ENCODE peak calls at places on chromosomes 6 and 20, in five cellular contexts. Y, E, K, Z and S are unnamed samples.

GRCh38 chr6:41428995-41429417 is 93.6 kb downstream of the NCR2 start:
- DNase-seq in K (no peak), Y (no peak), E (no peak), Z (no peak), S (peak)

GRCh38 chr20:35600176-35600995 is 15.2 kb upstream of the SPAG4 start:
- DNase-seq in Y (no peak), Z (no peak), K (no peak), E (no peak), S (no peak)

GRCh38 chr6:152271681-152272464 is 365.3 kb downstream of the SYNE1 start:
- DNase-seq in Y (peak), K (no peak), E (no peak), Z (no peak), S (no peak)

GRCh38 chr20:62651285-62652021 is 9.2 kb downstream of the SLCO4A1 start:
- DNase-seq in K (no peak), Z (peak), E (peak), Y (peak), S (peak)

GRCh38 chr6:140985679-140986275 is 1146.9 kb upstream of the GJE1 start:
- DNase-seq in Y (no peak), K (no peak), Z (no peak), E (no peak), S (no peak)

GRCh38 chr6:5905431-5906339 is 101.0 kb downstream of the NRN1 start:
- DNase-seq in K (no peak), Y (no peak), E (no peak), Z (no peak), S (no peak)

GRCh38 chr6:2940851-2941250 is 30.5 kb downstream of the SERPINB6 start:
- DNase-seq in E (no peak), K (no peak), Z (no peak), Y (no peak), S (no peak)

GRCh38 chr6:87088076-87088475 is 6.8 kb downstream of the CGA start:
- DNase-seq in K (no peak), E (no peak), Z (no peak), Y (no peak), S (no peak)

GRCh38 chr20:21981607-21982344 is 276.3 kb downstream of the PAX1 start:
- DNase-seq in E (no peak), Z (no peak), Y (no peak), K (peak), S (no peak)

GRCh38 chr20:2914160-2914559 is 40.9 kb downstream of the PTPRA start:
- DNase-seq in E (no peak), K (peak), Y (no peak), Z (peak), S (peak)

GRCh38 chr20:63092660-63093215 is 86.0 kb upstream of the BHLHE23 start:
- DNase-seq in Y (no peak), Z (no peak), K (no peak), E (no peak), S (no peak)

GRCh38 chr6:96963809-96964208 is 39.3 kb downstream of the KLHL32 start:
- DNase-seq in E (no peak), Z (peak), Y (no peak), K (no peak), S (no peak)

GRCh38 chr6:134287863-134288537 is 29.9 kb downstream of the SGK1 start:
- DNase-seq in Z (no peak), Y (peak), K (no peak), E (no peak), S (peak)

GRCh38 chr6:150026976-150027805 is 1.9 kb upstream of the RAET1L start:
- DNase-seq in E (no peak), Z (no peak), Y (no peak), K (no peak), S (no peak)

GRCh38 chr20:31988430-31989015 is 20.6 kb downstream of the XKR7 start:
- DNase-seq in E (no peak), Y (no peak), K (no peak), Z (no peak), S (no peak)

GRCh38 chr20:31989030-31989645 is 21.1 kb upstream of the CCM2L start:
- DNase-seq in Z (no peak), Y (no peak), E (no peak), K (no peak), S (no peak)

GRCh38 chr20:31981784-31982183 is 13.8 kb downstream of the XKR7 start:
- DNase-seq in E (no peak), Y (no peak), K (no peak), Z (no peak), S (no peak)

GRCh38 chr20:31987744-31988143 is 19.8 kb downstream of the XKR7 start:
- DNase-seq in K (peak), Z (no peak), E (no peak), Y (no peak), S (no peak)

GRCh38 chr20:31985152-31985551 is 17.2 kb downstream of the XKR7 start:
- DNase-seq in E (no peak), Y (no peak), K (no peak), Z (no peak), S (no peak)
- TF ChIP-seq REST in E (no peak), Y (no peak), K (no peak), Z (no peak), S (no peak)

GRCh38 chr6:14477559-14477958 is 360.0 kb downstream of the CD83 start:
- DNase-seq in E (no peak), Y (no peak), K (no peak), Z (peak), S (no peak)

GRCh38 chr6:14476793-14477531 is 359.4 kb downstream of the CD83 start:
- DNase-seq in E (no peak), Y (no peak), Z (peak), K (no peak), S (no peak)

GRCh38 chr6:14475306-14475705 is 357.7 kb downstream of the CD83 start:
- DNase-seq in K (no peak), E (no peak), Y (no peak), Z (no peak), S (no peak)

GRCh38 chr6:14474816-14475215 is 357.2 kb downstream of the CD83 start:
- DNase-seq in K (no peak), E (no peak), Y (no peak), Z (peak), S (no peak)

DNA sequence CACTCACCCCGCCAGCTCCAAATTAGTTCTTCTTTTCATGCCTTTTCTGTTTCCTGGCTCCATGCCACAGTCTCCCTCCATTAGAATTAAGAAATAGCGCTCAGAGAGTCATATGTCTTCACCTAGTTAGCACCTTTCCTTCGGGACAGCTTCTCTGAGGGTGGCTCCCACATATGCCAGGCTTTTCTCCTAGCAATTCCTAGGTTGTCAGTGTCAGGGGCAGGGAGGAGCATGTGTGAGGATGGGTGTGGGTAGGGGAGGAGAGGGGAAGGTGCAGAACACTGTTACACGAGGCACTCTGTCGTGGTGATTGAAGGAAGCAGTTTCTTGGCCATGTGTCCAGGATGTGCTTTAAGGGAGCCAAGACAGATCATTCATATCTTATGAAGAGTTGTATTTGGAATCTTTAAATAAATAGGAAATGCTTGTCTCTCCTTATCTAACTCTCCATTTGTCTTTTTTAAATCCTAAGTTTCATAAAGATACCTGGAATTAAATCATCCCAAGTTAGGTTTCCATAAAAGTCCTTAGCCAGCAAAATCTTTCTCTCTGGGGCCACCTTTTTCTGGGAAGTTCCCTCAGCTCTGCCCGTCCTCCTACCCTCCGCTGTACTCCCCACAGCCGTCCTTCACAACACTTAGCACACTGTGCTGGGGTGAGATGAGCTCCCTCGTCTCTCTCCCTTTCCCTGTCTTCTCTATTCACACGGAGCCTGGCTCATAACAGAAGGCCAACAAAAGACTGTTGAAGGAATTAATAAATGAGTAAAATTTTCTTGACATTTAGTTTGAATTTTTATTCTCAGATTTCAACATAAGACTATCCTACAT is 361.0 kb downstream of the CD83 start:
- DNase-seq in Z (no peak), K (no peak), E (no peak), Y (no peak), S (no peak)
- H3K27ac ChIP-seq in Z (no peak), K (no peak), E (no peak), Y (no peak), S (no peak)

GRCh38 chr6:21953831-21954801 is 342.7 kb downstream of the PRL start:
- DNase-seq in K (peak), E (peak), Y (no peak), Z (peak), S (no peak)
- TF ChIP-seq GABPA in K (no peak), E (no peak), Y (no peak), Z (no peak), S (no peak)

DNA sequence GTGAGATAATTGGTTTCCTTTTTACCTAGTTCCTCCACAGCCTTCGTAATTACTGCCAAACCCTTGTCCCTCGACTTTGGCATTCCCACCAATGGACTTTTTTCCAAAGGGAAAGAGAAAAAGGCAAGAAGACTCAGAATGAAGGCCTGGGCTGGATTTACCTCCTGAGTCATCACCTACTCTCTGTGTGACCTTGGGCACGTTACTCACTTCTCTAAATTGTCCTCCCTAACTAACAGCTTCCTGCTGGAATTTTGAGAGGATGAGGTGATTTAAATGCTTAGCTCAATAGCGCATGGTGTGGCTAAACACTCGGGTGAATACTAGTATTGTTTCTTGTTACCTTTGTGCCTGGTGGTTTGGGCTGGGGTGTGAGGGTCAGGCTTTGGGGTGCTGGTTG is 146.6 kb downstream of the DHX35 start:
- DNase-seq in K (peak), Y (no peak), Z (no peak), E (no peak), S (no peak)
- TF ChIP-seq REST in K (no peak), Y (no peak), Z (no peak), E (no peak), S (no peak)

DNA sequence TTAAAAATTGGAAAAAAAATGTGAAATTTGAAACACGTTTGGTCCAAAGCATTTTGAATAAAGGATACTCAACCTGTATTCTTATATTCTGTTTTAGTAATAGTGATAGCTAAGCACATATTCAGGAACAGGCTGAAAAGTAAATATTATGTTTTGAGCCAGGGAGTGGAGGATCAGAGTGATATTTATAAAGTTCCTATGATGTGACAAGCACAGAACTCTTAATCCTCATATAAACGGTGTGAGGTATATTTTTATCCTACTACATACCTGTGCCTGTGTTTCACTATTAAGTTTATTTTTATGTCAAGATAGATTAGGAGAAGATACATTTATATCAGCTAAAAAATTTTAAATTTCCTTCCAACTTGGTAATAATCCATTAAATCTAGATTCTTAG is 225.5 kb downstream of the EPHA7 start:
- DNase-seq in E (no peak), Y (no peak), Z (no peak), K (no peak), S (no peak)
- H3K27ac ChIP-seq in E (no peak), Y (no peak), Z (no peak), K (no peak), S (no peak)

GRCh38 chr20:49505518-49505917 is 23.1 kb upstream of the KCNB1 start:
- DNase-seq in K (no peak), Z (no peak), Y (no peak), E (peak), S (no peak)
- TF ChIP-seq GABPA in K (no peak), Z (no peak), Y (no peak), E (no peak), S (no peak)

GRCh38 chr6:132818404-132819359 is 4.3 kb downstream of the RPS12 start:
- DNase-seq in K (peak), Z (peak), Y (no peak), E (no peak), S (no peak)
- TF ChIP-seq REST in K (no peak), Z (no peak), Y (no peak), E (no peak), S (no peak)

GRCh38 chr6:119312875-119313338 is 36.7 kb downstream of the MAN1A1 start:
- DNase-seq in Y (no peak), E (no peak), Z (peak), K (peak), S (no peak)

GRCh38 chr6:119311514-119312142 is 37.9 kb downstream of the MAN1A1 start:
- DNase-seq in Y (no peak), K (no peak), Z (peak), E (no peak), S (no peak)

GRCh38 chr6:119308994-119309657 is 40.4 kb downstream of the MAN1A1 start:
- DNase-seq in Y (no peak), Z (no peak), K (peak), E (no peak), S (no peak)

GRCh38 chr6:119312441-119312840 is 37.1 kb downstream of the MAN1A1 start:
- DNase-seq in K (no peak), Y (no peak), Z (peak), E (no peak), S (no peak)

DNA sequence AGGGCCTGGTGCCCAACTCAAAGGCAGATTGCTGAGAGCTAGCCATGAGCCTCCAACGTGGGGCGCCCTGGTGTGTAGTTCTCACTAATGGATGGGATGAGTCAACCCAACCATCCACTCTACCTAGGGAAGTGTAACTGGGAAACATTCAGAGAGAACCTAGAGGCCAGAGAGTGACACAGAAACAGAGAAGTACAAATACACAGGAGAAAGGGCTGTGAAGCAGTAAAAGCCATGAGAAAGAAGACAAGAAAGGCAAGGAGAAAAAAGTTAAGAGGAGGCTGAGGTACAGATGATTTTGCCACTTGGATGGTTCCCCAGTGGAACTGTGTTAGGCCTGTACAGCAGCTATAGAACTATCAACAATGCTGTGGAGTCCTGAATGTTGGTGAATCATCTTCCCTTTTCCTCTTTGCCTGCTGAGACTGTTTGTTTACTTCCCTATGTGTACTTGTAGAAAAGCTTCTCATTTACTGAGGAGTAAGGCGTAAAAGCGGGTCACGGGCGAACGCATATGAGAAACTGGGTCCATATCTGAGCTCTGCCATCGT is 39.0 kb downstream of the MAN1A1 start:
- DNase-seq in E (no peak), Z (peak), Y (no peak), K (no peak), S (no peak)
- H3K27ac ChIP-seq in E (peak), Z (peak), Y (no peak), K (peak), S (no peak)

GRCh38 chr6:35094183-35094582 is 47.0 kb downstream of the TCP11 start:
- DNase-seq in Y (no peak), Z (no peak), K (no peak), E (no peak), S (no peak)
- TF ChIP-seq GABPA in Y (no peak), Z (no peak), K (no peak), E (no peak), S (no peak)

DNA sequence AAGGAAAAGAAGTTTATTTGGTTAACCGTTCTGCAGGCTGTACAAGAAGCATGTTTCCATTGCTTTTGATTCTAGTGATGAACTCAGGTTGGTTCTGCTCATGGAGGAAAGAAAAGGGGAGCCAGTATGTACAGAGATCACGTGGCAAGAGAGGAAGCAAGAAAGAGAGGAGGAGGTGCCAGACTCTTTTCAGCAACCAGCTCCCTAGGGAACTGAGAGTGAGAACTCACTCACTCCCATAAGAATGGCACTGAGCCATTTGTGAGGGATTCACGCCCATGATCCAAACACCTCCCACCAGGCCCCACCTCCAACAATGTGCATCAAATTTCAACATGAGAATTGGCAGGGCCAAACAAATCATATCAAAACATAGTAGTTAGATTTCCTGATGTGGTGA is 649.1 kb downstream of the EPM2A start:
- DNase-seq in Z (no peak), K (no peak), Y (no peak), E (no peak), S (peak)
- TF ChIP-seq REST in Z (no peak), K (no peak), Y (no peak), E (no peak), S (no peak)